ENCODE peak calls at places on chromosome 17, in four cellular contexts. Z is left ventricle myocardium inferior; P is colonic mucosa; I is naive thymus-derived CD4-positive, alpha-beta T cell. G is an unnamed sample.

GRCh38 chr17:72632026-72632684 is 460.3 kb downstream of the SLC39A11 start:
- DNase-seq in Z (no peak), P (peak), I (no peak), G (no peak)

GRCh38 chr17:71022758-71023157 is 853.4 kb downstream of the KCNJ2 start:
- DNase-seq in Z (no peak), P (no peak), I (no peak), G (no peak)

GRCh38 chr17:42754782-42755181 is 6.2 kb upstream of the RAMP2 start:
- DNase-seq in Z (peak), P (no peak), I (no peak), G (no peak)

GRCh38 chr17:16281351-16281750 is 64.3 kb downstream of the PIGL start:
- DNase-seq in Z (no peak), P (no peak), I (no peak), G (no peak)

GRCh38 chr17:77526259-77526711 is 385.5 kb downstream of the SEC14L1 start:
- DNase-seq in Z (no peak), P (no peak), I (no peak), G (no peak)

GRCh38 chr17:7046127-7046724 is 2.3 kb upstream of the SLC16A11 start:
- DNase-seq in Z (no peak), P (peak), I (no peak), G (peak)

GRCh38 chr17:62718420-62718819 is 89.7 kb downstream of the MARCHF10 start:
- DNase-seq in Z (no peak), P (no peak), I (no peak), G (no peak)

GRCh38 chr17:8807070-8807550 is 7.9 kb upstream of the MFSD6L start:
- DNase-seq in Z (no peak), P (no peak), I (no peak), G (peak)

GRCh38 chr17:77453613-77454559 is 313.1 kb downstream of the SEC14L1 start:
- DNase-seq in Z (no peak), P (peak), I (no peak), G (peak)

GRCh38 chr17:50638851-50639767 is 4.4 kb downstream of the ABCC3 start:
- DNase-seq in Z (peak), P (peak), I (no peak), G (peak)

GRCh38 chr17:61809816-61810392 is 53.4 kb downstream of the BRIP1 start:
- DNase-seq in Z (no peak), P (no peak), I (no peak), G (peak)

GRCh38 chr17:7945651-7946050 is 13.6 kb downstream of the CNTROB start:
- DNase-seq in Z (no peak), P (no peak), I (no peak), G (no peak)

GRCh38 chr17:36934144-36934758 is 3.0 kb upstream of the LHX1 start:
- DNase-seq in Z (no peak), P (no peak), I (peak), G (no peak)

GRCh38 chr17:35084987-35085386 is 21.5 kb upstream of the RFFL start:
- DNase-seq in Z (no peak), P (no peak), I (no peak), G (peak)

GRCh38 chr17:80694992-80695912 is 150.6 kb downstream of the RPTOR start:
- DNase-seq in Z (no peak), P (no peak), I (no peak), G (no peak)

GRCh38 chr17:42618442-42619150 is 9.1 kb downstream of the TUBG1 start:
- DNase-seq in Z (peak), P (peak), I (no peak), G (peak)

GRCh38 chr17:82452162-82452561 is 1.6 kb upstream of the CYBC1 start:
- DNase-seq in Z (no peak), P (no peak), I (no peak), G (no peak)

GRCh38 chr17:29575511-29576213 is 7.2 kb downstream of the TP53I13 start:
- DNase-seq in Z (peak), P (peak), I (no peak), G (no peak)

GRCh38 chr17:45364531-45365390 is 47.9 kb upstream of the MAP3K14 start:
- DNase-seq in Z (no peak), P (no peak), I (no peak), G (no peak)

GRCh38 chr17:29124135-29124930 is 55.9 kb downstream of the MYO18A start:
- DNase-seq in Z (no peak), P (peak), I (peak), G (peak)

GRCh38 chr17:70767102-70767701 is 597.9 kb downstream of the KCNJ2 start:
- DNase-seq in Z (no peak), P (no peak), I (no peak), G (peak)

GRCh38 chr17:57877803-57878202 is 28.0 kb upstream of the MRPS23 start:
- DNase-seq in Z (no peak), P (no peak), I (no peak), G (no peak)

GRCh38 chr17:49618112-49618611 is 42.5 kb downstream of the NXPH3 start:
- DNase-seq in Z (no peak), P (no peak), I (no peak), G (peak)

GRCh38 chr17:61770043-61770442 is 93.3 kb downstream of the BRIP1 start:
- DNase-seq in Z (no peak), P (no peak), I (no peak), G (no peak)

GRCh38 chr17:72090108-72090507 is 30.7 kb upstream of the SOX9 start:
- DNase-seq in Z (no peak), P (no peak), I (no peak), G (no peak)

GRCh38 chr17:67920212-67920611 is 76.1 kb downstream of the C17orf58 start:
- DNase-seq in Z (peak), P (no peak), I (no peak), G (no peak)

GRCh38 chr17:14138649-14139048 is 69.3 kb downstream of the COX10 start:
- DNase-seq in Z (no peak), P (no peak), I (no peak), G (no peak)

GRCh38 chr17:78014651-78015050 is 56.1 kb downstream of the TNRC6C start:
- DNase-seq in Z (no peak), P (no peak), I (no peak), G (no peak)

GRCh38 chr17:59107306-59107670 is 608 bp upstream of the TRIM37 start:
- DNase-seq in Z (no peak), P (no peak), I (no peak), G (no peak)

GRCh38 chr17:17130077-17130844 is 75.9 kb downstream of the PLD6 start:
- DNase-seq in Z (no peak), P (no peak), I (no peak), G (no peak)

GRCh38 chr17:50028207-50029120 is 27.4 kb upstream of the ITGA3 start:
- DNase-seq in Z (no peak), P (no peak), I (no peak), G (peak)

GRCh38 chr17:7114241-7114874 is at the start of gene ASGR2:
- DNase-seq in Z (no peak), P (no peak), I (no peak), G (no peak)

GRCh38 chr17:3843935-3844516 is 2.0 kb downstream of the NCBP3 start:
- DNase-seq in Z (no peak), P (peak), I (peak), G (peak)

DNA sequence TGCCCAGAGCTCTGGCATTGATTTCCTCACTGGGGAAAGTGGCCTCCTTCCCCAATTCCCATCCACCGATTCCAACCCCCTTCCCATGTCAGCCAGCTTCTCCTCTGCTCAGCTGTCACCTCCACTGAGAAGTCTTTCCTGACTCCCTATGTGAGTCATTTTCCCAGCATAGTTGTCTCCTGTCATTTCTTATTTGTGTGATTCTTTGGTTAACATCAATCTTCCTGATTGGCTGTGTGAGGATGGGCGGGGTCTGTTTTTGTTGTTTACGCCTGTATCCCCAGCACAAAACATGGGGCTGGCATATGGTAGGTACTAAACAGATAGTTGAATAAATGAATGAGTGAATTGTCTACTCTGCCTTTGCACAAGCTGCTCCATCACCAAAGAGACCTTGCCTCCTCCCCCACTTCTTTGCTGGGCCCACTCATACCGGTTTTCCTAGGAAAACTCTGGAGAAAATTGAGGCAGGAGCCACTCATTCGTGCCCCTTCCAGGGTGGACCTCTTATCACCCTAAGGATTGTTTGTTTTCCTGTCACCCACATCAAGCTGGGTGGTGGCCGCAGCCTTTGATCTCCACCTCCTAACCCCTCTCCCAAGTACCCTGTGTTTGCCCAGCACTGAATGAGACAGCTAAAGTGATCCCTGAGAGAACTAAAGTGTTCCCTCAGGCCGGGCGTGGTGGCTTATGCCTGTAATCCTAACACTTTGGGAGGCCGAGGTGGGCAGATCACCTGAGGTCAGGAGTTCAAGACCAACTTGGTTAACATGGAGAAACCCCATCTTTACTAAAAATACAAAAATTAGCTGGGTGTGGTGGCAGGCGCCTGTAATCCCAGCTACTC is 1.2 kb upstream of the GRB7 start:
- DNase-seq in Z (no peak), P (peak), I (no peak), G (peak)
- H3K27ac ChIP-seq in Z (no peak), P (peak), I (no peak), G (no peak)

GRCh38 chr17:41480136-41480535 is 815 bp downstream of the KRT35 start:
- DNase-seq in Z (no peak), P (no peak), I (no peak), G (no peak)
- H3K27ac ChIP-seq in Z (no peak), P (no peak), I (no peak), G (no peak)

DNA sequence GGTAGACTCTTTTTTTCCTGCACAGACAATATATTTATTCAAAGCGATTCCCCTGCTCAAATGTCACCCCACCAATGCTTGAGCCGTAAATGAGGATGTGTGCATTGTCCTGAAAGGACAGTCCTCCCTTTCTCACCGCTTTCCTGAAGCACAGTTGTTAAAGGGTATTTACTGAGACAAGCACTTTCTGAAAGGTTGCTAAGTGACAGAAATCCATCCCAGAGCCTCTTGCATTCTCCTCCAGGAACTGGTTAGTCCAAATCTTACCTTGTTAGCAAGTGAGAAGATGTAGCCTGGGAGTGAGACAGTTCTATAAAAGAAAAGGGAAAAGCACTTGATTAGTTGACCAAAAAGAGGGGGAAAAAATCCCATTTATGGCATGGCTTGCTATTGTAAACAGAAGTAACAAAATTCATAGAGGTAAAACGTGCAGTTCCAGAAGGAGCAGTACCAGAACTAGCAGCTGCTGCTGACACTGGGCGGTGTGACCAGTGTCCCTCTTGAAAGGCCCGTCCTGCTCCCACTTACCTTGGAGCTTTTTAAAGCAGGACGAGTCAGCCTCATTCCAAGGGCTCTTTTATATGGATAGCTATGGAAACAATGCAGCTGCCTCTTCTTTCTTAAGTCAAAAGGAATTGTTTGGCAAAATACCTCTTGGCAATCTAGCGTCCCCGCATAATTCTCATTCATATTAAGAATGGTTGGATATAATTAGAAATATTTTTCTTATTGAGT is at the start of gene MYH2:
- DNase-seq in Z (no peak), P (no peak), I (no peak), G (no peak)
- H3K27ac ChIP-seq in Z (no peak), P (no peak), I (no peak), G (no peak)

DNA sequence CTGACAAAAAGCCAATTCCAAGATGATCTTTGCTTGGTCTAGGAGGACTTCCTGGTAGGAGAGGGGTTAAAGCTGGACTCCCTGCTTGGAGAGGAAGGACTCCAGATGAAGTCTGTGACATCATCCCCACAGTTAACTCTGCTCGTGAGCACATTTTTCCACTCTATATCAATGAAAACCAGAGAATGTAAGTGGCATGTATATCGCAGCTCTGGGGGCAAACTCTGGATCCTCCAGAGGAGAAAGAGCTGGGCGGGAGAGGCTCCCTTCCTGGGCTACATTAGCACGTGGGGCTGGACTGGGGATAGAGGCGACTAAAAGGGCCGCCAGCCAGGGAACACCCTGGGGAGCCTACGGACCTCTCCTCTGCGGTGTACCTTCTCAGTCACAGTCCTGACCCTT is 34.1 kb downstream of the HIC1 start:
- DNase-seq in Z (no peak), P (no peak), I (no peak), G (no peak)
- H3K27ac ChIP-seq in Z (peak), P (peak), I (peak), G (no peak)

GRCh38 chr17:69430488-69430887 is 16.0 kb downstream of the MAP2K6 start:
- DNase-seq in Z (no peak), P (no peak), I (no peak), G (peak)
- H3K27ac ChIP-seq in Z (no peak), P (no peak), I (no peak), G (peak)

GRCh38 chr17:20208717-20209116 is 199.6 kb downstream of the SPECC1 start:
- DNase-seq in Z (no peak), P (no peak), I (no peak), G (no peak)

GRCh38 chr17:20205609-20206008 is 196.4 kb downstream of the SPECC1 start:
- DNase-seq in Z (no peak), P (peak), I (no peak), G (no peak)

GRCh38 chr17:20206068-20206467 is 196.9 kb downstream of the SPECC1 start:
- DNase-seq in Z (no peak), P (no peak), I (peak), G (no peak)

GRCh38 chr17:20206591-20206990 is 197.4 kb downstream of the SPECC1 start:
- DNase-seq in Z (no peak), P (no peak), I (no peak), G (peak)

GRCh38 chr17:20207295-20207985 is 198.3 kb downstream of the SPECC1 start:
- DNase-seq in Z (no peak), P (no peak), I (no peak), G (peak)
- H3K27ac ChIP-seq in Z (no peak), P (no peak), I (no peak), G (no peak)

GRCh38 chr17:74190807-74191206 is 12.7 kb upstream of the RPL38 start:
- DNase-seq in Z (no peak), P (no peak), I (no peak), G (no peak)

GRCh38 chr17:74190154-74190553 is 13.3 kb upstream of the RPL38 start:
- DNase-seq in Z (no peak), P (no peak), I (no peak), G (no peak)

GRCh38 chr17:74194682-74195081 is 8.8 kb upstream of the RPL38 start:
- DNase-seq in Z (no peak), P (no peak), I (no peak), G (no peak)

GRCh38 chr17:74196541-74197310 is 6.8 kb upstream of the RPL38 start:
- DNase-seq in Z (no peak), P (no peak), I (no peak), G (no peak)

DNA sequence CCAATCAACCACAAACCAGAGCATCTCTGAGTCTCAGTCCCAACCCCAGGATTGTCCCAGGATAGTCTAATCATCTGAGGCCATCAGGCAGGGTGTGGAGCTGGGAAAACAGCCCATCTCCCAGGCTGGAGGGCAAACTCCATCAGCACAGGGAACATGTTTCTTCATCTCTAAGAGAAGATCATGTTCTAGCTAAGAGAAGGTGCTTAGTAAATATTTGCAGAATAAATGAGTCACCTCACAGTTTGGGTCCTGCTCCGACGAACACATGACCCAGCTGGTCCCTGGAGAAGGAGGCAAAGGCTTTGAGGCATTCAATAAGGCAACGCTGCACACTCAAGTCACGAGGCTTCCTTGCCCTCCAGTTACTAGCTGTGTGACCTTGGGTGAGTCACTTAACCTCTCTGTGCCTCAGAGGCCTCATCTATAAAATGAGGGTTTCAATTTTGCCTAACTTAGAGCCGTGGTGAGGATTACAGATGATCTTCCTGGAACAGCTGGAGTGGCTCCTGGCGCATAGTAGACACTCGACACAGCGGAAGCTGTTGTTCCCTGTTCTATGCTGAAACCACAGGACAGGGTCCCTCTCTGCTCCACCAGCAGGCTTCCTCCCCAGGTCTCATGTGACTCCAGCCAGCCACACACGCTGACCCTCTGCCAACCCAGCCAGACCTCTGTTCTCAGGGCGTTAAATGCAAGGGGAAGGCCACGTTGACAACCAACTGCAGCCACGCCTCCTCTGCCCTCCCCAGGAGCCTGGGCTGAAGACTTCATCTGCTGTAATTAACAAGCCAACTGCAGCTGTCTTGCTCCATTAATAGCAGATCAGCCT is 10.3 kb upstream of the RPL38 start:
- DNase-seq in Z (peak), P (peak), I (no peak), G (no peak)
- H3K27ac ChIP-seq in Z (no peak), P (no peak), I (no peak), G (no peak)

GRCh38 chr17:75512946-75513666 is 2.2 kb downstream of the CASKIN2 start:
- DNase-seq in Z (no peak), P (no peak), I (no peak), G (no peak)

GRCh38 chr17:75511610-75512575 is 3.4 kb downstream of the CASKIN2 start:
- DNase-seq in Z (peak), P (no peak), I (no peak), G (no peak)

GRCh38 chr17:75514299-75515228 is 773 bp downstream of the CASKIN2 start:
- DNase-seq in Z (no peak), P (no peak), I (no peak), G (peak)

GRCh38 chr17:75515229-75515522 is 161 bp downstream of the CASKIN2 start:
- DNase-seq in Z (no peak), P (no peak), I (no peak), G (no peak)

DNA sequence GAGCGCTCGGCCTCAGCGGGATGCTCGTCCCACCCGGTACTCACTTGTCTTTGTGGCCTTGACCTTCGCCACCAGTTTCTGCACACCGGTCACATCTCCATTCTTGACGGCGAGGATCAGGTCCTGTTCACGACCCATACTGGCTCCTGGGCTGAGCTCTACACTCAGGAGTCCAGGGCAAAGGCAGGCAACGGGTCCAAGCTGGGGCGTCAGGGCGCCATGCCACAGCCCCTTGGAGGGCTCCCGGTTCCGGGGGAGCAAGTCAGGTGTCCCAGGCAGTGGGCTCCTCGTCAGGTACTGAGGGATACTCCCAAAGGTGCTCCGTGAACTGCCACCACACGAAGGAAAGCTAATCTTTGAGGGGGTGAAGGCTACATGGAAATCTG is 1.7 kb downstream of the CASKIN2 start:
- DNase-seq in Z (no peak), P (no peak), I (no peak), G (no peak)
- H3K27ac ChIP-seq in Z (peak), P (no peak), I (no peak), G (no peak)

GRCh38 chr17:20852541-20853370 is 190.1 kb downstream of the USP22 start:
- DNase-seq in Z (peak), P (no peak), I (peak), G (peak)
- H3K27ac ChIP-seq in Z (no peak), P (no peak), I (no peak), G (no peak)

G was measured in foreskin keratinocyte.